ENCODE peak calls at places on chromosomes 4 and X, in nine cellular contexts. Z is lung, X is cardiac fibroblast, B is stomach, J is AG04450, C is choroid plexus epithelial cell, M is H1, P is IMR-90, R is uterus. L is an unnamed sample.
A peak's percentile ranks its signal among the peaks of the same experiment; 100 is the strongest.

GRCh38 chrX:20361081-20361889 is 94.6 kb upstream of the RPS6KA3 start:
- DNase-seq in Z (peak; percentile 45), X (peak; percentile 76), B (no peak), J (no peak), C (peak; percentile 72), M (no peak), P (peak; percentile 53), R (no peak), L (peak; percentile 74)

GRCh38 chr4:88457307-88458090 is 580 bp downstream of the HERC5 start:
- DNase-seq in Z (peak; percentile 41), X (peak; percentile 9), B (peak; percentile 54), J (no peak), C (peak; percentile 34), M (no peak), P (no peak), R (peak; percentile 57), L (peak; percentile 8)

GRCh38 chr4:139050436-139050835 is 34.9 kb downstream of the NOCT start:
- DNase-seq in Z (no peak), X (peak; percentile 36), B (no peak), J (no peak), C (peak; percentile 26), M (no peak), P (peak; percentile 57), R (no peak), L (peak; percentile 56)

GRCh38 chr4:15144249-15144966 is 142.1 kb downstream of the CPEB2 start:
- DNase-seq in Z (no peak), X (no peak), B (no peak), J (no peak), C (peak; percentile 55), M (no peak), P (no peak), R (no peak), L (no peak)

GRCh38 chr4:79178770-79179169 is 147.1 kb downstream of the NAA11 start:
- DNase-seq in Z (no peak), X (peak; percentile 76), B (no peak), J (no peak), C (peak; percentile 22), M (no peak), P (no peak), R (peak; percentile 41), L (no peak)

GRCh38 chrX:155577682-155578081 is 35.1 kb downstream of the TMLHE start:
- DNase-seq in Z (no peak), X (no peak), B (no peak), J (no peak), C (no peak), M (no peak), P (no peak), R (no peak), L (no peak)

GRCh38 chr4:8729408-8730149 is 137.0 kb downstream of the CPZ start:
- DNase-seq in Z (no peak), X (no peak), B (no peak), J (no peak), C (no peak), M (no peak), P (no peak), R (no peak), L (no peak)

GRCh38 chr4:31539279-31540074 is 819.3 kb downstream of the PCDH7 start:
- DNase-seq in Z (no peak), X (no peak), B (no peak), J (no peak), C (peak; percentile 26), M (no peak), P (no peak), R (no peak), L (peak; percentile 1)

GRCh38 chrX:63354484-63354883 is 3.4 kb upstream of the SPIN4 start:
- DNase-seq in Z (no peak), X (no peak), B (no peak), J (no peak), C (no peak), M (no peak), P (no peak), R (no peak), L (no peak)

GRCh38 chrX:70922776-70923473 is 8.0 kb downstream of the SLC7A3 start:
- DNase-seq in Z (no peak), X (no peak), B (no peak), J (no peak), C (no peak), M (no peak), P (no peak), R (no peak), L (no peak)

GRCh38 chrX:52556741-52557140 is 39.9 kb upstream of the XAGE1B start:
- DNase-seq in Z (no peak), X (no peak), B (no peak), J (no peak), C (no peak), M (no peak), P (no peak), R (no peak), L (no peak)

GRCh38 chrX:130079824-130080406 is 30.4 kb downstream of the ELF4 start:
- DNase-seq in Z (peak; percentile 54), X (peak; percentile 84), B (peak; percentile 67), J (peak; percentile 42), C (peak; percentile 77), M (no peak), P (peak; percentile 75), R (peak; percentile 65), L (peak; percentile 32)

GRCh38 chrX:2498781-2499302 is 1.9 kb downstream of the DHRSX start:
- DNase-seq in Z (no peak), X (peak; percentile 38), B (peak; percentile 8), J (no peak), C (peak; percentile 44), M (no peak), P (peak; percentile 18), R (no peak), L (peak; percentile 15)
- H3K4me3 ChIP-seq in Z (peak overlapping the region; percentile 24), X (peak overlapping the region; percentile 78), B (peak overlapping the region; percentile 92), J (peak overlapping the region; percentile 72), C (peak overlapping the region; percentile 76), M (peak overlapping the region; percentile 96), P (peak overlapping the region; percentile 18), R (peak overlapping the region; percentile 77), L (peak overlapping the region; percentile 78)

GRCh38 chr4:161256172-161256571 is 907.6 kb downstream of the FSTL5 start:
- DNase-seq in Z (no peak), X (no peak), B (no peak), J (no peak), C (no peak), M (no peak), P (no peak), R (no peak), L (peak; percentile 1)
- H3K4me3 ChIP-seq in Z (no peak overlapping the region), X (no peak overlapping the region), B (no peak overlapping the region), J (no peak overlapping the region), C (no peak overlapping the region), M (peak overlapping the region; percentile 28), P (no peak overlapping the region), R (no peak overlapping the region), L (no peak overlapping the region)

GRCh38 chr4:41215969-41216293 is 1.6 kb upstream of the APBB2 start:
- DNase-seq in Z (no peak), X (no peak), B (no peak), J (no peak), C (no peak), M (peak; percentile 80), P (no peak), R (no peak), L (no peak)

GRCh38 chr4:41217020-41217333 is 2.6 kb upstream of the APBB2 start:
- DNase-seq in Z (no peak), X (no peak), B (no peak), J (no peak), C (no peak), M (no peak), P (no peak), R (no peak), L (no peak)

GRCh38 chr4:41215155-41215554 is 813 bp upstream of the APBB2 start:
- DNase-seq in Z (no peak), X (no peak), B (no peak), J (no peak), C (no peak), M (no peak), P (no peak), R (no peak), L (no peak)

GRCh38 chr4:41217373-41217772 is 3.0 kb upstream of the APBB2 start:
- DNase-seq in Z (no peak), X (no peak), B (no peak), J (no peak), C (no peak), M (no peak), P (no peak), R (no peak), L (no peak)

DNA sequence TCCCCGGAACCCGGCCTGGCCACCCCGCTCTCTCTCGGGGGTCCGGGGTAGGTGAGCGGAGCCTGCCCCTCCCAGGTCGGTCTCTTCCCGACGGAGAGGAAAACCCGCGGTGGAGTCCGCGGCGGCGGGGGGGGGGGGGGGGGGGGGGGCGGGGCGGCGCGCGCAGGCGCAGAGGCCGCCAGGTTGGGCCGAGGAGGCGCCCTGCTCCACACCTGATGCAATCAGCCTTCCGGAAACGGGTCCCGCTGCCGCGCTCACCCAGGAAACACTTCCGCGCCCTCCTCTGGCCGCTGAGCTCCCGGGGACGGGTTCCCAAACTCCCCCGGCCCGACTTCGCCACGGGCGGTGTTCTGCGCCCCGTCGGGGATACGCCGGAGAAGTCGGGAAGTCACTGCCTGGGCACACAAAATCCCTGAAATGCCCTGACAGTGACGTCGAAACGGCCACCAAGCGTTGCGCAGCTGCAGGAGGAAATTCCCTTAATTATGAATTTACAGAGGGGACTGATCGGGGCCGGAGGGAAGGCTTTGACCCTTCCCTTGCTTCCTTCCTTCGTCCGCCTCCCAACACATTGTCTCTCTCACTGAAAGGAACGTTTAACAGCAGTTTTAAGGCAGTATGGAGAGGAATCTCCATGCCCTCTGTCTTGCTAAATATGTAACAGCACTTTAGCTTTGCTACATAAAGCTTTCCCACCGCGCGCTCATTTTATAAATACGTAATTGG is 2.1 kb upstream of the APBB2 start:
- DNase-seq in Z (peak; percentile 84), X (peak; percentile 76), B (peak; percentile 87), J (no peak), C (peak; percentile 78), M (peak; percentile 91), P (peak; percentile 57), R (peak; percentile 78), L (peak; percentile 60)
- H3K4me3 ChIP-seq in Z (peak overlapping the region; percentile 67), X (peak overlapping the region; percentile 64), B (peak overlapping the region; percentile 58), J (peak overlapping the region; percentile 69), C (peak overlapping the region; percentile 82), M (peak overlapping the region; percentile 74), P (peak overlapping the region; percentile 76), R (peak overlapping the region; percentile 55), L (peak overlapping the region; percentile 67)

DNA sequence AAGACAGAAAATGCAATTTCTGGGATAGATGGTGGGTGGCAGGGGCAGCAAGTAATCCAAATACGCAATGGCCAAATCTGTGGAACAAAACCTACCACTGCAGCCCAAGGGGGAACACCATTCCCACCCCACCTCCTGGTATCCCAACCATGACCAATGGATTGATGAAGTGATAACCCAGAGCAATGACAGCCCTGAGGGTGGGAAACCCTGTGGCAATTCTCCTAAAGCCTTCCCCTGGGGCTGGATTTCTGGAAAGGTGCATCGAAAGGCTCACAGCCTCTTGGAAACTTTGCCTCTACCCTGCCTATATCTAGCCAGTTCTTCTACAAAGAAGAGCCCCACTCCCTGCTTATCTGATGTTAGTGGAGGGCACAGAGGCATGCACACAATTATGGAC is 59.9 kb upstream of the TXK start:
- DNase-seq in Z (no peak), X (no peak), B (no peak), J (no peak), C (no peak), M (no peak), P (no peak), R (no peak), L (no peak)
- H3K4me3 ChIP-seq in Z (no peak overlapping the region), X (no peak overlapping the region), B (no peak overlapping the region), J (no peak overlapping the region), C (no peak overlapping the region), M (no peak overlapping the region), P (no peak overlapping the region), R (no peak overlapping the region), L (no peak overlapping the region)

DNA sequence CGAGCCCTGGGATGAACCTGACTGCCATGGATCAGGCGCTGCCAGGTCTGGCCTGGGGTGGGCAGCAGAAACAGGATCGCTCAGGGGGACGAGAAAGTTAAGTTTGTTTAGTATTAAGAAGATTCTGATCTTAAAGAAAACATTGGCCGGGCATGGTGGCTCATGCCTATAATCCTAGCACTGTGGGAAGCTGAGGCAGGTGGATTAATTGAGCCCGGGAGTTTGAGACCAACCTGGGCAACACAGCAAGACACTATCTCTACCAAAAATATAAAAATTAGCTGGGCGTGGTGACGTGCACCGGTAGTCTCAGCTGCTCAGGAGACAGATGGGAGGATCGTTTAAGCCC is 696 bp upstream of the FLNA start:
- DNase-seq in Z (no peak), X (no peak), B (no peak), J (no peak), C (no peak), M (no peak), P (no peak), R (no peak), L (no peak)
- H3K4me3 ChIP-seq in Z (no peak overlapping the region), X (peak overlapping the region; percentile 34), B (peak overlapping the region; percentile 77), J (peak overlapping the region; percentile 52), C (no peak overlapping the region), M (peak overlapping the region; percentile 55), P (peak overlapping the region; percentile 36), R (peak overlapping the region; percentile 64), L (peak overlapping the region; percentile 28)